ENCODE peak calls at places on chromosomes 5 and 9, in five cellular contexts. A is A549, E is K562, U is GM23338, T is GM12878. F is an unnamed sample.

GRCh38 chr5:56264417-56265025 is 31.4 kb upstream of the ANKRD55 start:
- DNase-seq in A (peak), E (peak), U (peak), T (no peak), F (peak)

GRCh38 chr9:79572891-79573696 is 1.3 kb downstream of the TLE4 start:
- DNase-seq in A (peak), E (peak), U (peak), T (no peak), F (no peak)

GRCh38 chr5:1054018-1054798 is 45.6 kb downstream of the NKD2 start:
- DNase-seq in A (no peak), E (no peak), U (peak), T (no peak), F (no peak)

GRCh38 chr5:104179057-104179456 is 616.5 kb upstream of the NUDT12 start:
- DNase-seq in A (peak), E (peak), U (peak), T (peak), F (peak)

GRCh38 chr5:109907189-109907588 is 217.5 kb downstream of the MAN2A1 start:
- DNase-seq in A (no peak), E (no peak), U (no peak), T (no peak), F (peak)

GRCh38 chr9:131657890-131658752 is 81.8 kb downstream of the RAPGEF1 start:
- DNase-seq in A (peak), E (no peak), U (no peak), T (no peak), F (peak)

GRCh38 chr9:123081824-123082223 is 48.4 kb downstream of the GPR21 start:
- DNase-seq in A (peak), E (peak), U (peak), T (peak), F (peak)

GRCh38 chr5:139636975-139637408 is 11.2 kb upstream of the CXXC5 start:
- DNase-seq in A (no peak), E (no peak), U (no peak), T (peak), F (no peak)

DNA sequence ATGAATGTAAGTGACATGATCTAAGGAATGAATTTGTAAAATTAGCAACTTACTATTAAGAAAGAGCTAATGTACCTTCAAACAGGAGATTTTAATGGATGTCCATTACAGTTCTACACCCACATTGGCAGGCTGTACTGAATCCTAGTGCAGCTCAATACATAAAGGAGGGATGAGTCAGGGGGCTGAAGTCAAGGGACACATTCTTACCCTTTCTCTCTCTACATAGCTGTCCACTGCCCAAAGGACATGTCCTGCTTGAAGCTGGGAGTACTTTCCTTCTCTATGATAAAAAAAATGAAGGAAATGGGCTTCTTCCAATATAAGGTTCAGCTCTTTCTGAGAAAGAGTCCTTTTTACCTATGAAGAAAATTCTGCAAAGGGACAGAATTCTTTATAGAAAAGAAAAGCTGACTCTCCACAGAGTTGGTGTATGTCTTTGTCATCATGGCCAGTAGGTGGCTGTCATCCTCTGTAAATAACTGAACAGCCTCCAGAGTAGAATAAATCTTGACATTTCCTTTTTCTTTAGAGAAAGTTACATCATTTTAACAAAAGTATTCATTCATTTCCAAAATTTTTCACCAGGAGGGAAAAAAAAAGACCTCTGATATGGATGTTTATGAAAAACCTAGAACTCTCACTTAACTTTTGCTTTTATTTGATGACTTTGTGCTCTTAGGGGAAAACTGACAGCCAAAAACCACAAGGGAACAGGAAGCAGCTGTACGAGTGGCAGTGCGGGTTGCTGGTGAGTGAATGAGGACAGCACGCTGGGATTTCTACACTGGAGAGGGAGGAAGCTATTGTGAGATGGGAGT is 13.1 kb upstream of the IFNA14 start:
- DNase-seq in A (peak), E (no peak), U (peak), T (no peak), F (peak)
- TF ChIP-seq JUNB in A (no peak), E (no peak), U (no peak), T (no peak), F (no peak)

GRCh38 chr9:37971691-37972090 is 67.8 kb upstream of the SLC25A51 start:
- DNase-seq in A (no peak), E (no peak), U (no peak), T (no peak), F (no peak)
- TF ChIP-seq JUNB in A (no peak), E (no peak), U (no peak), T (no peak), F (no peak)

DNA sequence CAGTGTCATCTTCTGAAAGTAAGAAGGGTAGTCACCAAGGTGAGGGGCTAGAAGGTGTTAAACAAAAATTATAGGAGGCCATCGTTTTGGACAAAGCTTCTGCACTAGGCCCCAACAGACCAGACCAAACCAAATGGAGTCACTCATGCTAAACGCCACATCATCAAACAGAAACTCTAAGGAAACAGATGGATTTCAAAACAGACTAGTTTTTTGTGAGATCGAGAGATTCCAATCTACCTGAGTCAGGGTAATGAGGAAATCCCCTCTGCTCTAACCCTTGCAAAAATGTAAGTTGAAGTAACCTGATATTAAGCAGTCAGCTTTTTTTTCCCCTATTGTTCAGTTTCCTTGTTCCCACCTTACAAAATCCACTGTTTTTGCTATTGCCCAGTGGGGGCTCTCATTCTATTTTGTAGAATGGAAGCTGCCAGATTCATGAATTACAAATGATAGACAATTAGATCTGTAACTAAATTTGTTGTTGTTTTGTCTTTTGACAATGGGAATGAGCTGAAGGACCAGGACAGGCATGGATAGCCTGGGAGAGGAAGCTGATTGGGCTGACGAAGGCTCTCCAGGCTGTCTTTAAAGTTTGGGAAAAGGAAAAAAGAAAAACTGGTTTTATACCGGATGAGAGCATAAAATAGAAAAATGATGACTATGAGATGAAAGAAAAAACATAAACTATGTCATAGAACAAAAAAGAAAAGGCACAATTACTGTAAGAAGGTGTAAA is 94.7 kb upstream of the ADAMTSL1 start:
- DNase-seq in A (no peak), E (no peak), U (peak), T (no peak), F (no peak)
- TF ChIP-seq JUNB in A (no peak), E (no peak), U (no peak), T (no peak), F (no peak)

DNA sequence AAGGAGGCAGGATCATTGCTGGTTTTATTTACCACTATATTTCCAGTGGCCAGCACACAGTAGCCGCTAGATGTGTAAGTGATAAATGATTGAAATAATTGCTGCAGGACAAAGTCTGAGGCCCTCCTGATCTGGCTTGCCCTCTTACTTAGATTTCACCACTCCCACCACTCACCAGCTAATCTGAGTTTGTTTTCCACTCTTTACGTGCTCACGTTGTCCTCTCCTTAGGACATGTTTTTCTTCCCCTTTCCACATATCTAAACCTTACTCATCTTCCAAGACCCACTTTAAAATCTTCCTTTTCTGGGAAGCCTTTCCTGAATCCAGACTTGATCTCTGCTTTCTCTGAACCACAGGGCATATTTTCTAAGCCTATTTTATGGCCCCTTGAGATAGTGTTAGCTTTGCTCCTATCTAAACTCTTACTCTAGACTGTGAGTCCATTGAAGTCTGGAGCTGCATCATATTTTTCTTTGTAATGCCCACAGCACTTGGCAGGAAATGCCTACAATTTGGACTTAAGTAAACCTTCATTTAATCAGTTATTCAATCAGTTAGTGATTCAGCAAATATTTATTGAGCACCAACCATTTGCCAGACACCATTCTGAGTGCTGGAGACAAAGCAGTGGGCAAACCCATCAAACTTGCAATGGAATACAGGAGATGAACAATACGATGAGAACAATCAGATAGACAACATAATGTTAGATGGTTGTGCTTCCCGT is 2.4 kb downstream of the TLR4 start:
- DNase-seq in A (no peak), E (no peak), U (no peak), T (no peak), F (no peak)
- TF ChIP-seq JUNB in A (no peak), E (no peak), U (no peak), T (no peak), F (no peak)

GRCh38 chr5:157447246-157447645 is 12.8 kb upstream of the NIPAL4 start:
- DNase-seq in A (no peak), E (no peak), U (peak), T (no peak), F (no peak)

GRCh38 chr5:157446077-157446930 is 13.7 kb upstream of the NIPAL4 start:
- DNase-seq in A (no peak), E (no peak), U (no peak), T (no peak), F (no peak)

GRCh38 chr5:157450024-157450423 is 10.0 kb upstream of the NIPAL4 start:
- DNase-seq in A (no peak), E (no peak), U (no peak), T (no peak), F (no peak)

GRCh38 chr5:157451806-157452205 is 8.2 kb upstream of the NIPAL4 start:
- DNase-seq in A (no peak), E (no peak), U (peak), T (no peak), F (no peak)

DNA sequence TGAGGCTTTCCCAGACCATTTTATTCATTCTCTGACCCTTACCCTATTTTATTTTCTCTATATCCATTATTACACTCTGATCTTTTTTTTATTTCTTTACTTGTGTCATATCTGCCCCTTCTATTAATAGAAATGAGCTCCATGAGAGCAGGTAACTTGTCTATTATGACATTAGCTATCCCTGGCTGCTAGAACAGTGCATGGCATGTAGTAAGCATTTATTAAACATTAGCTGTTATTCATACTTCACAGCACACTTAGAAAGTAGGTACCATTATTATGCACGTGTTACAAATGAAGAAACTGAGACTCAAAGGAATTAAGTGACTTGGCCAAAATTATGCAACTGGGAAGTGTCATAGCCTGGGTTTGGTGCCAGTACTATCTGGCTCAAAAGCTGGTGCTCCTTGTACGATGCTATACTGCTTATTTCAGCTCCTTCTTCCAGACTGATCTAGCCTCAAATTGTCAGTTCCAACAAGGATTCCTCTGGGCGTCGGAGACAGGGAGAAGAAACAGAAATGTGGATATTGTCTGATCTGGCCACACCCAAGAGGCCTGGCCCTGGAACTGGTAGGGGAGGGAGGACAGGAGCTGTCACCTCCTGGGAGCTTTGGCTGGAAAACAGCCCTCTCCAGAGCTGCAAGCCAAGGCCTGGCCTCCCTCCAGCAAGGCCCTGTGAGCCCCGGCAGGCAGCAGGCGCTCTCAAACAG is 10.8 kb upstream of the NIPAL4 start:
- DNase-seq in A (no peak), E (no peak), U (no peak), T (no peak), F (no peak)
- TF ChIP-seq JUNB in A (no peak), E (no peak), U (no peak), T (no peak), F (no peak)